ENCODE peak calls at places on chromosome 19, in four cellular contexts. One of them, this sample, is unnamed.

GRCh38 chr19:45774765-45775164 is 5.7 kb upstream of the SIX5 start:
- DNase-seq in WTC11: peak; percentile 84
- DNase-seq in K562: no peak
- DNase-seq in GM12878: no peak
- DNase-seq in this sample: peak; percentile 63

GRCh38 chr19:17420267-17420924 is 549 bp downstream of the MVB12A start:
- DNase-seq in WTC11: peak; percentile 59
- DNase-seq in GM12878: no peak
- DNase-seq in K562: peak; percentile 31
- DNase-seq in this sample: no peak

GRCh38 chr19:45507864-45508680 is 793 bp downstream of the VASP start:
- DNase-seq in WTC11: peak; percentile 86
- DNase-seq in GM12878: no peak
- DNase-seq in K562: no peak
- DNase-seq in this sample: no peak

GRCh38 chr19:2691951-2692350 is 10.5 kb downstream of the GNG7 start:
- DNase-seq in WTC11: no peak
- DNase-seq in K562: no peak
- DNase-seq in GM12878: no peak
- DNase-seq in this sample: no peak

GRCh38 chr19:9597027-9597426 is 12.7 kb upstream of the ZNF121 start:
- DNase-seq in K562: no peak
- DNase-seq in GM12878: no peak
- DNase-seq in WTC11: no peak
- DNase-seq in this sample: no peak

GRCh38 chr19:47615714-47616113 is 6.8 kb downstream of the BICRA start:
- DNase-seq in K562: no peak
- DNase-seq in WTC11: no peak
- DNase-seq in GM12878: no peak
- DNase-seq in this sample: no peak

GRCh38 chr19:21358768-21359451 is at the start of gene ZNF738:
- DNase-seq in WTC11: peak; percentile 94
- DNase-seq in K562: peak; percentile 88
- DNase-seq in GM12878: peak; percentile 86
- DNase-seq in this sample: peak; percentile 84

GRCh38 chr19:4896372-4896771 is 6.3 kb downstream of the ARRDC5 start:
- DNase-seq in WTC11: no peak
- DNase-seq in GM12878: no peak
- DNase-seq in K562: no peak
- DNase-seq in this sample: no peak

DNA sequence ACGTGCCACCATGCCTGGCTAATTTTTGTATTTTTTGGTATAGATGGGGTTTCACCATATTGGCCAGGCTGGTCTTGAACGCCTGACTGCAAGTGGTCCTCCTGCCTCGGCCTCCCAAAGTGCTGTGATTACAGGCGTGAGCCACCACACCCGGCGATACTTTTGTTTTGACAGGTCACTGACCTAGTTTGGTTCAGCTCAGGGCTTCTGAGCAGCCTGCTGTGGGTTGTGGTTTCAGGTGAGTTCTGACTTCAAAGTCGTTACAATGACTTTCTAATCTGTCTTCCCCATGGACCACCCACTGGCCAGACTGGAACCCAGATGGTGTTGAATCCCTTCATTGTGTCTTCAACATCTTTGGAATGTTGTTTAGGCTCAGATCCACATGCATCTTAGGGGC is 73.8 kb downstream of the TRPM4 start:
- DNase-seq in WTC11: no peak
- DNase-seq in GM12878: peak; percentile 41
- DNase-seq in K562: no peak
- DNase-seq in this sample: no peak
- TF ChIP-seq CBFB in WTC11: no peak
- TF ChIP-seq CBFB in GM12878: peak; percentile 91
- TF ChIP-seq CBFB in K562: no peak
- TF ChIP-seq CBFB in this sample: no peak

DNA sequence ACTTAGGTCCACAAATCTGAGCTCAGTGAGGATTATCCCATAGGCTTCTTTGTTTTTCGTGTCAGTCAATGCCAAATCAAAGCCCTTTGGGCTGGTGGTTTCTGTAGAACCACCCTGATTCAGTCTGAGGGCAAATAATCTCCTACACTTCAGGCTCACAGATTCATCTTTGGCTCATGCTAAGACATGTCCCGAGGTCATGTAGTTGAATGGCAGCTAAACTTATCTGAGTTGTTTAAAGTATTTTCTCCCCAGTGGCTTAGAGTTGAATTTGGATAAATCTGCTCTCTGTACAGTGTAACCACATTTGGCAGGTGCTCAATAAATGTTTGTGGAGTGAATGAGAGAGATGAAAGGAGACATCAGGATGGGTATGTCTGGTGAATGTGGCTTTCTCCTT is 13.1 kb upstream of the SLC25A42 start:
- DNase-seq in WTC11: no peak
- DNase-seq in K562: no peak
- DNase-seq in GM12878: no peak
- DNase-seq in this sample: no peak
- TF ChIP-seq CBFB in WTC11: no peak
- TF ChIP-seq CBFB in K562: no peak
- TF ChIP-seq CBFB in GM12878: no peak
- TF ChIP-seq CBFB in this sample: no peak

GRCh38 chr19:38729653-38730469 is 14.4 kb downstream of the CAPN12 start:
- DNase-seq in WTC11: peak; percentile 94
- DNase-seq in K562: peak; percentile 77
- DNase-seq in GM12878: no peak
- DNase-seq in this sample: peak; percentile 57

GRCh38 chr19:38728752-38729541 is 15.3 kb downstream of the CAPN12 start:
- DNase-seq in GM12878: no peak
- DNase-seq in K562: no peak
- DNase-seq in WTC11: no peak
- DNase-seq in this sample: no peak

GRCh38 chr19:38730470-38730730 is 13.9 kb downstream of the CAPN12 start:
- DNase-seq in GM12878: no peak
- DNase-seq in K562: no peak
- DNase-seq in WTC11: no peak
- DNase-seq in this sample: no peak

GRCh38 chr19:38731654-38732301 is 12.5 kb downstream of the CAPN12 start:
- DNase-seq in WTC11: no peak
- DNase-seq in GM12878: no peak
- DNase-seq in K562: no peak
- DNase-seq in this sample: no peak

DNA sequence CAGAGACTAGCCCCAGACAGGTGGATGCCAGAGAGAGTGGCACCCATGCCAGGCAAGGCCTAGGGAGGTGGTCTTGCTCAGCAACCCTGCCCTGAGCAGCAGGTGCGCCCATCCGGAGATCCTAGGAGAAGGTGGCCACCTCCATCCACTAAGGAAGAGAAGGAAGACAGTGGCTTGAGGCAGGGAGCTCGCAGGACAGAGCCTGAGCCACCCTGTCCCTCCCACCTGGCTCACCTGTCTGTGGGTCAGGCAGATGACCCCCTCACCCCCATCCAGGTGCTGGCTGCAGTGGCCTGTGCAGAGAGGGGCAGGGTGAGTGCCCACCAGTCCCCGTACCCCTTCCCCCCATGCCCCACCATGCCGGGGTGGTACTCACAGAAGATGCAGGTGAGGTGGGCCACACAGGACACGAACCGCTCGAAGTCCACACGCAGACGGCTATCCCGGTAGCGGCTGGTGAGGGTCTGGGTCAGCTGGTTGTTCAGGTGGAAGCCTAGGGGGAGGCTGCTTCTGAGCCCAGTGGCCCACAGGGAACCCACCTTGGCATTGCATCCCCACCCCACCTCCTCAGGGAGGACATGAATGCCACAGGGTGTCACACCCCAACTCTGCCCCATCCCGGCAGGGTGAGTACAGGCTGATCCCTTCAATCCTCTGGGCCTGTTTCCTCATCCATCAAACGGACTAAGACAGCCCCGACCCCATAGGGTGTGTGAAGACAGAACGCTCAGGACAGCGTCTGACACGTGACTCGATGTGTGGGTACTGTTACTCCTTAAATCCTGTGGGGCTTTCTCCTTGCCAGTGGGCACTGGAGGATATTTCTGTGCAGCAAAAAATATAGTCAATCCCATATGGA is 13.3 kb downstream of the CAPN12 start:
- DNase-seq in WTC11: no peak
- DNase-seq in GM12878: no peak
- DNase-seq in K562: no peak
- DNase-seq in this sample: no peak
- TF ChIP-seq CBFB in WTC11: no peak
- TF ChIP-seq CBFB in GM12878: no peak
- TF ChIP-seq CBFB in K562: no peak
- TF ChIP-seq CBFB in this sample: no peak

GRCh38 chr19:43438291-43439162 is 23.8 kb downstream of the TEX101 start:
- DNase-seq in WTC11: no peak
- DNase-seq in K562: no peak
- DNase-seq in GM12878: no peak
- DNase-seq in this sample: no peak
- TF ChIP-seq CBFB in WTC11: no peak
- TF ChIP-seq CBFB in K562: no peak
- TF ChIP-seq CBFB in GM12878: no peak
- TF ChIP-seq CBFB in this sample: no peak

GRCh38 chr19:19004144-19004543 is 29.2 kb downstream of the SUGP2 start:
- DNase-seq in WTC11: no peak
- DNase-seq in GM12878: no peak
- DNase-seq in K562: no peak
- DNase-seq in this sample: no peak
- TF ChIP-seq CBFB in WTC11: no peak
- TF ChIP-seq CBFB in GM12878: no peak
- TF ChIP-seq CBFB in K562: no peak
- TF ChIP-seq CBFB in this sample: no peak

DNA sequence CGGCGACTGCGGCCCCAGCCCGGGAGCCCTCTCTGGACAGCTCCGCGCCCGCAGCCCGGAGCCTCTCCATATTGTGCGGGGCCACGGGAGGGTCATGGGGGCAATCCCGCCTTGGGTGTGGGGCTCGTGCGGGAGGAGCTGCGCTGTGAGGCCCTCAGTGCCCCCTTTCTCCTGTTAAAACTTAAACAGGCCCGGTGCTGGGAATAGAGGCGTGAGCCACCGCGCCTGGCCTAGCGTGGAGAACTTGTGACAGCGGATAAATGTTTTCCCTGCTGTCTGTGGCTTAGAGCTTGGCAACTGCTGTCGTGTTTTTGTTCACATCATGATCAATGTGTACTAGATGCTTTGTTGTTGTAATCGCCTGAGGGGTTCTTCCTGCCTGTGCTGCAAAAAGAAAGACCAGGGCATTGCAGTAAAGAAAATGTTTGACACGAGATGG is 588 bp downstream of the ZNF844 start:
- DNase-seq in WTC11: no peak
- DNase-seq in GM12878: no peak
- DNase-seq in K562: no peak
- DNase-seq in this sample: no peak
- TF ChIP-seq CBFB in WTC11: no peak
- TF ChIP-seq CBFB in GM12878: no peak
- TF ChIP-seq CBFB in K562: no peak
- TF ChIP-seq CBFB in this sample: no peak